ENCODE peak calls at places on chromosome 9, in seven cellular contexts. I is cardiac muscle cell, K is A549, S is Calu3, M is Panc1, G is pancreas, X is adrenal gland. U is an unnamed sample.

GRCh38 chr9:131963087-131963715 is 116.5 kb downstream of the MED27 start:
- DNase-seq in G (no peak), S (no peak), K (no peak), M (no peak), I (no peak), X (no peak), U (no peak)

GRCh38 chr9:16794871-16795639 is 75.4 kb downstream of the BNC2 start:
- DNase-seq in I (no peak), S (no peak), M (no peak), X (peak; percentile 8), K (no peak), G (no peak), U (no peak)

GRCh38 chr9:104346645-104347175 is 157.4 kb upstream of the OR13F1 start:
- DNase-seq in M (no peak), S (no peak), K (no peak), I (no peak), X (no peak), G (no peak), U (peak; percentile 41)

GRCh38 chr9:110058304-110058953 is 149.5 kb downstream of the C9orf152 start:
- DNase-seq in X (peak; percentile 69), I (peak; percentile 39), S (peak; percentile 63), M (no peak), K (peak; percentile 78), G (peak; percentile 18), U (peak; percentile 78)

GRCh38 chr9:107367727-107368502 is 84.8 kb downstream of the RAD23B start:
- DNase-seq in K (no peak), X (no peak), I (no peak), M (no peak), S (no peak), G (no peak), U (no peak)

GRCh38 chr9:93292288-93292615 is 108.3 kb downstream of the WNK2 start:
- DNase-seq in S (no peak), X (no peak), K (no peak), M (no peak), I (no peak), G (no peak), U (no peak)

GRCh38 chr9:114078781-114079156 is 669 bp upstream of the AMBP start:
- DNase-seq in M (no peak), I (no peak), K (no peak), G (no peak), X (no peak), S (no peak), U (no peak)

GRCh38 chr9:15999422-16000339 is 446.8 kb downstream of the CCDC171 start:
- DNase-seq in X (no peak), I (no peak), S (peak; percentile 2), G (no peak), M (no peak), K (peak; percentile 79), U (no peak)

GRCh38 chr9:91825422-91825821 is 124.6 kb downstream of the ROR2 start:
- DNase-seq in M (no peak), I (no peak), X (no peak), S (no peak), K (no peak), G (no peak), U (no peak)

GRCh38 chr9:111456536-111456935 is 27.6 kb downstream of the ECPAS start:
- DNase-seq in S (no peak), I (no peak), M (no peak), G (no peak), X (no peak), K (no peak), U (no peak)

GRCh38 chr9:81125446-81126092 is 563.8 kb downstream of the TLE1 start:
- DNase-seq in I (no peak), M (peak; percentile 27), S (no peak), X (no peak), K (peak; percentile 51), G (no peak), U (no peak)

GRCh38 chr9:81596671-81597426 is 92.5 kb downstream of the TLE1 start:
- DNase-seq in M (no peak), X (no peak), I (peak; percentile 25), K (no peak), S (no peak), G (no peak), U (no peak)

GRCh38 chr9:36878161-36878560 is 155.9 kb downstream of the PAX5 start:
- DNase-seq in M (no peak), X (no peak), I (no peak), K (no peak), G (no peak), S (no peak), U (no peak)

GRCh38 chr9:130213898-130214761 is 41.9 kb downstream of the NCS1 start:
- DNase-seq in S (no peak), G (no peak), X (peak; percentile 71), I (peak; percentile 95), K (no peak), M (no peak), U (peak; percentile 86)

GRCh38 chr9:127772603-127773002 is 5.9 kb downstream of the SH2D3C start:
- DNase-seq in M (no peak), S (no peak), I (no peak), K (no peak), X (no peak), G (no peak), U (no peak)

GRCh38 chr9:11319477-11320060 is 706.8 kb upstream of the PTPRD start:
- DNase-seq in S (no peak), I (peak; percentile 54), M (peak; percentile 4), G (no peak), X (no peak), K (peak; percentile 10), U (peak; percentile 41)

GRCh38 chr9:36873247-36873875 is 160.7 kb downstream of the PAX5 start:
- DNase-seq in K (peak; percentile 73), M (peak; percentile 61), G (peak; percentile 50), I (peak; percentile 79), S (peak; percentile 56), X (peak; percentile 68), U (peak; percentile 65)

GRCh38 chr9:93187574-93187973 is 3.6 kb downstream of the WNK2 start:
- DNase-seq in M (no peak), G (no peak), K (no peak), I (no peak), S (no peak), X (no peak), U (no peak)

GRCh38 chr9:130049431-130050210 is 4.1 kb upstream of the GPR107 start:
- DNase-seq in K (no peak), S (no peak), X (no peak), I (no peak), M (no peak), G (no peak), U (no peak)

GRCh38 chr9:343773-344172 is 129.1 kb downstream of the DOCK8 start:
- DNase-seq in K (no peak), G (no peak), M (no peak), S (no peak), I (no peak), X (peak; percentile 25), U (peak; percentile 72)

GRCh38 chr9:4620881-4621555 is 41.1 kb upstream of the PLPP6 start:
- DNase-seq in S (no peak), M (no peak), I (no peak), G (no peak), X (no peak), K (no peak), U (no peak)

GRCh38 chr9:108671156-108671555 is 184.6 kb downstream of the ACTL7B start:
- DNase-seq in K (peak; percentile 45), I (no peak), X (no peak), M (no peak), G (no peak), S (no peak), U (no peak)
- TF ChIP-seq CTCF in K (peak; percentile 56), I (peak; percentile 39), X (no peak), M (peak; percentile 16), G (no peak), S (no peak), U (peak; percentile 15)

GRCh38 chr9:98117984-98118639 is 910 bp downstream of the TRIM14 start:
- DNase-seq in M (peak; percentile 7), I (no peak), G (peak; percentile 58), K (peak; percentile 62), S (peak; percentile 32), X (no peak), U (peak; percentile 80)
- TF ChIP-seq CTCF in M (peak; percentile 61), I (no peak), G (no peak), K (peak; percentile 18), S (no peak), X (no peak), U (peak; percentile 62)

DNA sequence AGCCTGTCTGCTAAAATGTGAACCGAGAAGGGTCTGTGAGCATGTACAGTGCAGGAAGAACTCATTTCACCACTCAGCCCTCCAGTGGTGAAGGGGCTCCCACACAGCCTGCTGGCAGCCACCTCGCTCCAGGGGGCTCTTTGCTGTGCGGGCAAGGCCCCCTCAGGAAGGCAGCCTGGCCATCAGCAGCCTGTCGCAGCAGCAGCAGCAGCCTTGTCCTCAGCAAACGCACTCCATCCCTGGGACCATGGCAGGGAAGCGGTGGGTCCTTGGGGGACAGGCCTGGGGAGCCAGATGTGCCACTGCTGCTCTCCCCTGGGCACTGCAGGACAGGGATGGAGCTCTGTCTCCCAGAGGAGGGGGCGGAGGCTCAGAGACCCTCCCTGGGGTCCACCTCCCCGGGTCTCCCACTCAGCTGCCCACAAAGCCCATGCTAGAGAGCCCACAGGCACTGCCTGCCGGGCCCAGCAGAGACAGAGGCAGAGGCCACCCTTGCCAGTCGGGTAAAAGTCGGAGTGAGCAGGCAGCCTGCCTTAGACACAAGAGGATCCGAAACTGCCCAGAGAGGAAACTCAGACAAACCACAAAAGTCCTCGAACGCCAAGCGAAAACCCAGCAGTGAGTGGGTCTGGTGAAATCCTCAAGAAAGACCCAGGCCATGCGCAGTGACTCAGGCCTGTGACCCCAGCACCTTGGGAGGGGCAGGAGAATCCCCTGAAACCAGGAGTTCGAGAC is 8.0 kb downstream of the BRD3 start:
- DNase-seq in X (no peak), G (no peak), M (no peak), S (no peak), K (no peak), I (no peak), U (no peak)
- TF ChIP-seq CTCF in X (no peak), G (no peak), M (no peak), S (no peak), K (no peak), I (no peak), U (no peak)

GRCh38 chr9:89191004-89191403 is 12.4 kb upstream of the SHC3 start:
- DNase-seq in S (no peak), I (no peak), M (no peak), K (peak; percentile 11), X (no peak), G (no peak), U (no peak)

GRCh38 chr9:89187950-89188349 is 9.3 kb upstream of the SHC3 start:
- DNase-seq in I (no peak), S (no peak), M (no peak), G (no peak), K (no peak), X (no peak), U (no peak)

GRCh38 chr9:89187541-89187940 is 8.9 kb upstream of the SHC3 start:
- DNase-seq in X (no peak), S (no peak), K (no peak), M (no peak), I (no peak), G (no peak), U (no peak)

GRCh38 chr9:89185980-89186379 is 7.4 kb upstream of the SHC3 start:
- DNase-seq in K (no peak), G (no peak), X (peak; percentile 63), S (no peak), M (no peak), I (peak; percentile 83), U (no peak)

DNA sequence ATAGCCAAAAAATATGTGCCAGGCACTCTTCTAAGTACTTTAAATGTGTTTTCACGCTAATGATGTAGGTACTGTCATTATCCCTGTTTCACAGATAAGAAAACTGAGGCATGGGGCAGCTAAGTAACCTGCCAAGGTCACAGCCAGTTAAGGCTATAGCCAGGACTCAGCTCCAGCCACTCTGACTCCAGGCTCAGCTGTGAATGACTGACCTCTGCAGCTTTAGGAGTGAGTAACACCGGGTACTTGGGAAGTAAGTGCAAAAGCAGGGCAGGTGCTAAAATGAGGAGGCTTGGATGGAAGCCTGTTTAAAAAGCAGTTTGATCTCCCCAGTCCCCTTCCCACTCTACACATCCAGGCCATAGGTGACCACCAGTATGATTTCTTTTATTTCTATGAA is 10.6 kb upstream of the SHC3 start:
- DNase-seq in M (no peak), K (no peak), I (no peak), S (no peak), X (no peak), G (no peak), U (no peak)
- TF ChIP-seq CTCF in M (peak; percentile 17), K (no peak), I (no peak), S (no peak), X (no peak), G (no peak), U (no peak)

U was measured in WERI-Rb-1.